ENCODE peak calls at places on chromosomes 13 and 19, in four cellular contexts. E is brain microvascular endothelial cell, R is nephron progenitor cell, Q is cardiac fibroblast. C is an unnamed sample.

GRCh38 chr13:73268306-73268705 is 209.5 kb downstream of the KLF5 start:
- DNase-seq in E (peak; percentile 7), R (no peak), Q (peak; percentile 34), C (peak; percentile 54)

GRCh38 chr13:35672611-35673010 is 196.1 kb upstream of the MAB21L1 start:
- DNase-seq in E (no peak), R (no peak), Q (no peak), C (no peak)

GRCh38 chr19:2820112-2820702 is 539 bp downstream of the ZNF554 start:
- DNase-seq in E (no peak), R (no peak), Q (no peak), C (no peak)

GRCh38 chr13:84607614-84608013 is 725.3 kb upstream of the SLITRK1 start:
- DNase-seq in E (peak; percentile 56), R (no peak), Q (peak; percentile 53), C (peak; percentile 77)

GRCh38 chr19:3175761-3176714 is 2.5 kb upstream of the S1PR4 start:
- DNase-seq in E (no peak), R (no peak), Q (peak; percentile 76), C (peak; percentile 71)

GRCh38 chr19:46181386-46181774 is 33.3 kb downstream of the IGFL2 start:
- DNase-seq in E (no peak), R (no peak), Q (peak; percentile 19), C (peak; percentile 10)

GRCh38 chr19:55113570-55114039 is 3.8 kb downstream of the PPP1R12C start:
- DNase-seq in E (peak; percentile 88), R (peak; percentile 82), Q (peak; percentile 95), C (peak; percentile 93)

GRCh38 chr19:45954132-45954531 is 19.5 kb downstream of the NOVA2 start:
- DNase-seq in E (no peak), R (peak; percentile 26), Q (no peak), C (no peak)

GRCh38 chr19:18046066-18046718 is 38.2 kb downstream of the ARRDC2 start:
- DNase-seq in E (peak; percentile 59), R (no peak), Q (peak; percentile 49), C (peak; percentile 94)

GRCh38 chr19:15631817-15632216 is 8.9 kb upstream of the CYP4F3 start:
- DNase-seq in E (no peak), R (no peak), Q (peak; percentile 2), C (no peak)

GRCh38 chr19:50358483-50359431 is 6.7 kb downstream of the NAPSA start:
- DNase-seq in E (no peak), R (no peak), Q (peak; percentile 61), C (no peak)

GRCh38 chr13:40697711-40698110 is 31.3 kb upstream of the FOXO1 start:
- DNase-seq in E (no peak), R (no peak), Q (no peak), C (no peak)

GRCh38 chr19:17202713-17203112 is 12.4 kb upstream of the USE1 start:
- DNase-seq in E (no peak), R (no peak), Q (no peak), C (no peak)

GRCh38 chr19:37506387-37507166 is at the start of gene ZNF793:
- DNase-seq in E (peak; percentile 69), R (peak; percentile 74), Q (peak; percentile 84), C (peak; percentile 56)

GRCh38 chr13:34591801-34592454 is 350.1 kb upstream of the NBEA start:
- DNase-seq in E (no peak), R (no peak), Q (no peak), C (no peak)

GRCh38 chr19:38265213-38265861 is 964 bp downstream of the SPINT2 start:
- DNase-seq in E (no peak), R (no peak), Q (no peak), C (no peak)

GRCh38 chr19:31674503-31675186 is 325.4 kb upstream of the TSHZ3 start:
- DNase-seq in E (peak; percentile 66), R (no peak), Q (peak; percentile 43), C (peak; percentile 12)

GRCh38 chr13:44300895-44301638 is 72.6 kb upstream of the SERP2 start:
- DNase-seq in E (peak; percentile 61), R (no peak), Q (peak; percentile 83), C (peak; percentile 52)

GRCh38 chr19:17402982-17403855 is 2.2 kb downstream of the BST2 start:
- DNase-seq in E (peak; percentile 7), R (peak; percentile 71), Q (no peak), C (no peak)

GRCh38 chr13:68970532-68970931 is 1137.1 kb upstream of the ATXN8OS start:
- DNase-seq in E (no peak), R (no peak), Q (no peak), C (no peak)

GRCh38 chr13:29266261-29266660 is 329.2 kb downstream of the SLC7A1 start:
- DNase-seq in E (no peak), R (no peak), Q (no peak), C (no peak)

GRCh38 chr19:55082023-55082851 is 6.6 kb downstream of the EPS8L1 start:
- DNase-seq in E (peak; percentile 57), R (peak; percentile 60), Q (peak; percentile 61), C (no peak)

GRCh38 chr19:55383279-55383788 is 758 bp downstream of the TMEM238 start:
- DNase-seq in E (no peak), R (no peak), Q (no peak), C (no peak)

GRCh38 chr19:35212241-35212640 is 16.3 kb downstream of the FAM187B start:
- DNase-seq in E (no peak), R (no peak), Q (no peak), C (no peak)

GRCh38 chr13:33676045-33676699 is 141.8 kb upstream of the RFC3 start:
- DNase-seq in E (no peak), R (no peak), Q (peak; percentile 26), C (peak; percentile 3)

GRCh38 chr13:34808649-34809048 is 133.4 kb upstream of the NBEA start:
- DNase-seq in E (no peak), R (no peak), Q (no peak), C (no peak)

GRCh38 chr13:101942038-101942437 is 459.8 kb downstream of the FGF14 start:
- DNase-seq in E (peak; percentile 43), R (peak; percentile 46), Q (peak; percentile 7), C (peak; percentile 3)
- TF ChIP-seq CTCF in E (peak; percentile 67), R (peak; percentile 96), Q (peak; percentile 66), C (peak; percentile 46)

GRCh38 chr13:27533155-27533643 is 82.8 kb upstream of the MTIF3 start:
- DNase-seq in E (peak; percentile 66), R (peak; percentile 96), Q (peak; percentile 85), C (peak; percentile 56)
- TF ChIP-seq CTCF in E (peak; percentile 99), R (peak; percentile 97), Q (peak; percentile 98), C (peak; percentile 95)

DNA sequence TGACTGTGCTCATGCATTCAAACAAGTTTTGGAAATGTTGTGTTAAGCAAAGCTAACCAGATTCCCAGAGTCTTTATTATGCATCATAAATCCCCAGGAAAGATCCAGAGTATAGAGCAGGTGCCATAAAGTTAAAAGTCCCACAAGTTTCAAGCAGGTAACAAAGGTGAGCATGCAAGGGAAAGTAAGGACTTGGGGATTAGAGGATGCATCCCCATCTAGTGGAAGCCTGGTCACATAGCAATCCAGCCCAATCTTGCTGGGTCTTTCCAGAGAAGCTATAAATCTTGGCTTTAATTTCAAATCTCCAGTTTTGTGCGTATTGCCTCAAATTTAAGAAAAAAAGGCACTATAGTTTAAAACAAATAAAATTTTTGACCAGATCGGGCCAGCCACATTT is 72.7 kb downstream of the ZNF254 start:
- DNase-seq in E (no peak), R (no peak), Q (peak; percentile 3), C (no peak)
- TF ChIP-seq CTCF in E (peak; percentile 62), R (no peak), Q (peak; percentile 60), C (peak; percentile 62)

DNA sequence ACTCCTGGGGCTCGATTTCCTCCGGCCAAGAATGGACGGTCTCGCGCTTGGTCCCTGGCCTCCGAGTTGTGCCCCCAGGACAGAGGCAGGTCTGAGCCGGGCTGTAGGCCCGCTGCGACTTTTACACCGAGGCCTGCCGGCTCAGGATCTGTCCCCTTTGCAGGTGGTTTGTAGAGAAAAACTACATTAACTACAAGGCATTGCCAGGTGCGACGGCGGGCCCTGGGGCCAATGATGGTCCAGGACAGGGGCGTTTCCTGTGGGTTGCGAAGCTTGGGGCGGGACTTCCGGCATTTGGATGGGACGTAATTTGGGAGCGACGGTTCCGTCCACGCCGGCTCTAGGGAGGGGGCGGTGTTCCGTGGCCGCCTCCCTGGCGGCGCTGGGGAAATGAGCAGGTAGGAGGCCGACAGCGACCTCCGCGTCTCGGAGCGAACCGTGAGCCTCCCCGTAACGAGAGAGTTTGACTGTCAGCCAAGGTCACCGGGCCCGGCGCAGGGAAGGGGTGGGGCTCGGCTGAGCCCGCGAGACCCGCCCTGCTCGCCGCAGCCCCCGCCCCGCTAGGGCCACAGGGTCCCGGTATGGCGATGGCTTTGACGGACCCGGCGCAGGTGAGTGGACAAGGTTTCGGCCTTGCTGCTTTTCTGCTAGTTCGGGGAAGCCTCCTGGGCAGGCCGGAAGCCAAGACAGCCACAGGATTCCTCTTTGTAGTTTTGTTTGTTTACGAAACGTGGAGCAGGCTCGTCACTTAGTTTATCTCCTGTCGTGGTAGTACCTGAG is at the start of gene ZNF805:
- DNase-seq in E (peak; percentile 90), R (peak; percentile 94), Q (peak; percentile 93), C (peak; percentile 85)
- TF ChIP-seq CTCF in E (peak; percentile 18), R (no peak), Q (peak; percentile 18), C (peak; percentile 57)

GRCh38 chr13:112752211-112752610 is 62.4 kb downstream of the ATP11A start:
- DNase-seq in E (no peak), R (no peak), Q (no peak), C (no peak)

GRCh38 chr13:112751617-112752016 is 61.8 kb downstream of the ATP11A start:
- DNase-seq in E (no peak), R (no peak), Q (no peak), C (no peak)

GRCh38 chr13:112754281-112755025 is 64.6 kb downstream of the ATP11A start:
- DNase-seq in E (no peak), R (no peak), Q (no peak), C (no peak)

GRCh38 chr13:112753868-112754267 is 64.0 kb downstream of the ATP11A start:
- DNase-seq in E (no peak), R (no peak), Q (no peak), C (no peak)

DNA sequence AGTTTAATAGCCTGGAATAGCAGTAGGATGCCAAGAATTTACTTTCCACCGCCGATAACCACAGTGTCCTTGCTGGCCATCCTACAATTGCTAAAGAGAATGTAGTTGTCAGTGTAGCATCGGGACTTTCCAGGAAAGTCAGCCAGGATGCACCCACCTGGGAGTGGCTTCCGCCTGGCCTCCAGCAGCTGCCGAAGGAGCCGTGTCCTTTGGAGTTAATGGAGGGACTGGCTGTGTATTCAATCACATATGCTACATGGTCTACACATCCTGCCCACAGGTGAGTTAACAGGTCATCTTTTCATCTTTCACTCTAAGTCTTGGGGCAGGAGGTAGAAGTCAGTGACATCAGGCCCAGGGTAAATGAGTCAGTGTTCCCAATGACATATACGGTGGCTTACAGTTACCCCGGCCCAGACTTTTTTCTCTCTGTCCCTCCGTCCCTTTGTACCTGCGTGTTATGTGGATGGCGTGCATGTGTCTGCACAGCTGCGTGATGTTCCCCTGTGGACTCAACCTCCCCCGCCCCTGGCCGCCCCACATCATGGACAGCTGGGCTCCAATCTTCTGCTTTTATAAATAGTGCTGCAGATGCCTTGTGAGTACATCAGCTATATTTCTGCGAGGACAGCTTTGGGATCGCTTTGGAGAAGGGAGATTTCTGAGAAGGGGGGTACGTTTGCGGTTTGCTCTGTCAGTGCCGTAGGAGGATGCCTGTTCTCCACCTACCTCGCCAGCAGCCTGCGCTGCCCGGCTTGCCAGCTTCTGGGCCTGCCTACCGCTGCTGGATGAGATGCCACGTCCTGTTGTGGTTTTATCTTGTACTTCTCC is 63.1 kb downstream of the ATP11A start:
- DNase-seq in E (no peak), R (no peak), Q (no peak), C (no peak)
- TF ChIP-seq CTCF in E (no peak), R (no peak), Q (no peak), C (no peak)

GRCh38 chr13:78806457-78806856 is 147.5 kb upstream of the OBI1 start:
- DNase-seq in E (no peak), R (no peak), Q (no peak), C (peak; percentile 5)
- TF ChIP-seq CTCF in E (peak; percentile 33), R (peak; percentile 45), Q (peak; percentile 38), C (peak; percentile 33)

GRCh38 chr19:4557186-4557970 is 2.1 kb downstream of the SEMA6B start:
- DNase-seq in E (no peak), R (peak; percentile 36), Q (no peak), C (no peak)
- TF ChIP-seq CTCF in E (peak; percentile 47), R (no peak), Q (peak; percentile 14), C (no peak)